ENCODE peak calls at places on chromosomes 13 and 19, in six cellular contexts. J, O, Q, H, R and Z are unnamed samples. For H3K9me3, the result is how much of the 10 kb centered on the place peaks cover.

GRCh38 chr13:45615501-45616101 is at the start of gene ERICH6B:
- DNase-seq in J (peak), H (no peak), R (no peak), O (no peak), Q (no peak), Z (peak)

GRCh38 chr13:64684685-64685431 is 2545.3 kb downstream of the PCDH9 start:
- DNase-seq in H (no peak), Q (no peak), J (no peak), R (no peak), O (no peak), Z (no peak)

GRCh38 chr19:15640904-15641597 is 354 bp downstream of the CYP4F3 start:
- DNase-seq in R (no peak), Q (no peak), H (no peak), O (no peak), J (no peak), Z (no peak)

GRCh38 chr19:1068111-1069001 is 1.4 kb downstream of the ARHGAP45 start:
- DNase-seq in O (no peak), H (peak), Q (peak), R (no peak), J (no peak), Z (peak)

GRCh38 chr19:18203408-18203862 is 407 bp downstream of the RAB3A start:
- DNase-seq in O (no peak), Q (peak), H (no peak), R (peak), J (no peak), Z (peak)

GRCh38 chr13:99661791-99662190 is 160.5 kb downstream of the TM9SF2 start:
- DNase-seq in R (no peak), H (no peak), O (no peak), J (no peak), Q (no peak), Z (no peak)

GRCh38 chr19:31560021-31560770 is 211.0 kb upstream of the TSHZ3 start:
- DNase-seq in R (no peak), J (no peak), Q (no peak), O (no peak), H (no peak), Z (no peak)

GRCh38 chr13:32713397-32713796 is 127.1 kb downstream of the PDS5B start:
- DNase-seq in O (no peak), R (no peak), Q (no peak), H (no peak), J (no peak), Z (no peak)

GRCh38 chr13:41985788-41986508 is 25.0 kb upstream of the VWA8 start:
- DNase-seq in O (no peak), Q (no peak), J (peak), H (no peak), R (no peak), Z (no peak)
- H3K27ac ChIP-seq in O (no peak), Q (no peak), J (no peak), H (no peak), R (no peak), Z (no peak)

GRCh38 chr19:9650345-9650744 is 24.6 kb downstream of the ZNF562 start:
- DNase-seq in J (no peak), Q (no peak), O (no peak), H (no peak), R (no peak), Z (no peak)
- H3K9me3 ChIP-seq in J (under half), Q (under half), O (under half), H (under half), R (under half), Z (under half)

GRCh38 chr13:78045916-78046315 is 127.3 kb upstream of the EDNRB start:
- DNase-seq in J (no peak), Q (no peak), O (no peak), H (no peak), R (no peak), Z (no peak)
- H3K27ac ChIP-seq in J (no peak), Q (no peak), O (no peak), H (no peak), R (no peak), Z (no peak)

DNA sequence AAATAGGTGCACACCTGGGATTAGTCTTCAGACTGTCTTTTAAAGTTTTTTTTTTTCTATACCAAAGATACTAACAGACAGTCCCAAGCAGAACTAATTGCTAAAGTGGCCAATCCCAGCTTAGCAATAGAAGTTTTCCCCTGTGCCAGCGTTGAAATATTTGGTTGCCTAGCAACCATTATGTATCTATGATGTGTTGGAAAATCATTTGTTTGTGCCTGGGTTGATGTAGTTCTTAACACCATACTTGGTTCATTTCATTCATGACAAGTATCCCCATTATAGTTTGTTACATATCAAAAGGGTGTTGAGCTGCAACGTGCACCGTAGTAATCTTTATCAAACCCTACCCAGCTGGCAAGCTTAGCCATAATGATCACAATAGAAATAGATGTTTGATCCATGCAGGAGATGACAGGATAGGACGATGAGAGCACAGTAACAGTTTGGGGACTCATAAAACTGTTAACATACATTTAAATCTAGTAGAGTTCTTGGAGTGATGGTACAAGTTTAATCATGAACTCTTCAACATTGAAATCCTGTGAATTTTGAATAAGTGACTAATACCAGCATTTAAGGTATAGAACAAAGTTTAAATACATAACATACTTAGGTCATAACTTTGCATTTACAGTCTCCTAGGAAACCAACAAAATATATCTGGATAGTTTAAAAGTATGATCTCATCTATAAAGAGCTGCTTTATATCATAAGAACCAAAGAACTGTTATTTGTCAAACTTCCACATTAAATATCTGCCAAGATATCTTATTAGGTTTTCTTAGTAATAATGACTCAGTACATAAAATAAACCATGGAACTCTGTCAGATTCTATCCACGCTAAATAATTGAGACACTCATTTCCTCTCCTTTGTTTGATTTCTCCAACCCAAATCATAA is 73.4 kb downstream of the MBNL2 start:
- DNase-seq in H (no peak), Q (no peak), O (no peak), J (peak), R (no peak), Z (no peak)
- H3K9me3 ChIP-seq in H (under half), Q (under half), O (under half), J (under half), R (under half), Z (under half)

DNA sequence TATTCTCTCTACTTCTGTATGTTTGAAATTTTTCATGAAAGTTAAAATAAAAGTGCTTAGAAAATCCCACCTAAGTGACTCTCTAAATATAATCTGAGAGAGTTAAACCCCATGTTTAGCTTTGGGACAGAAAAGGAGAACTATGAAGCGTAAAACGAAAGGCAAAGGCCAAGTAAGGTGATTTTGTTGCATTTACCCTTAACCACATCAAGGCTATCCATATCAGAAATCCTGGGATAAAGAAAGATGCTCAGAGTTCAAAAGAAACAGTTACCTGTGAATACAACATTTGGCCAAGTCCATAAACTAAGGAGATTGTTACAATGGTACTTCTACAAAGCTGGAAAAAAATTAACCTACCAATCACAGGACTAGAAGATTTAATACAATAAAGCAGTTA is 31.3 kb downstream of the UBL3 start:
- DNase-seq in J (no peak), R (no peak), O (no peak), Q (no peak), H (no peak), Z (no peak)
- H3K27ac ChIP-seq in J (no peak), R (no peak), O (no peak), Q (no peak), H (no peak), Z (no peak)

GRCh38 chr13:23339225-23339624 is 94.3 kb downstream of the SACS start:
- DNase-seq in Q (no peak), O (no peak), J (no peak), R (no peak), H (no peak), Z (no peak)
- H3K9me3 ChIP-seq in Q (under half), O (under half), J (under half), R (under half), H (under half), Z (half or more)

GRCh38 chr19:12800344-12800732 is 1.3 kb downstream of the PRDX2 start:
- DNase-seq in Q (no peak), R (no peak), H (no peak), J (no peak), O (no peak), Z (no peak)
- H3K27ac ChIP-seq in Q (peak), R (no peak), H (no peak), J (no peak), O (no peak), Z (no peak)

GRCh38 chr19:57511484-57511883 is 11.7 kb downstream of the ZNF773 start:
- DNase-seq in H (no peak), O (no peak), J (no peak), Q (no peak), R (no peak), Z (no peak)
- H3K9me3 ChIP-seq in H (half or more), O (under half), J (under half), Q (under half), R (under half), Z (under half)

GRCh38 chr19:23392706-23393105 is 2.6 kb downstream of the ZNF91 start:
- DNase-seq in O (no peak), R (no peak), J (no peak), Q (no peak), H (no peak), Z (no peak)
- H3K27ac ChIP-seq in O (no peak), R (no peak), J (no peak), Q (no peak), H (no peak), Z (no peak)